ENCODE peak calls at places on chromosomes 3 and 15, in seven cellular contexts. U is lower lobe of right lung, P is testis, D is astrocyte, H is thoracic aorta, Y is PC-9, O is adrenal gland. K is an unnamed sample.

GRCh38 chr15:39312984-39313383 is 267.9 kb upstream of the THBS1 start:
- DNase-seq in D (no peak), H (no peak), U (no peak), P (peak; percentile 43), Y (no peak), O (peak; percentile 58), K (peak; percentile 74)

GRCh38 chr15:69729167-69729748 is 276.6 kb downstream of the RPLP1 start:
- DNase-seq in O (peak; percentile 75), P (peak; percentile 72), Y (peak; percentile 27), H (no peak), D (no peak), U (peak; percentile 58), K (peak; percentile 87)

GRCh38 chr15:88913017-88913849 is at the start of gene MFGE8:
- DNase-seq in Y (peak; percentile 66), H (no peak), O (peak; percentile 74), D (peak; percentile 57), P (peak; percentile 85), U (peak; percentile 78), K (peak; percentile 71)

GRCh38 chr3:117695321-117695720 is 985.7 kb downstream of the TUSC7 start:
- DNase-seq in D (peak; percentile 78), O (no peak), U (no peak), Y (no peak), P (no peak), H (no peak), K (no peak)

GRCh38 chr3:142987080-142987700 is 14.2 kb upstream of the U2SURP start:
- DNase-seq in D (no peak), O (no peak), Y (no peak), U (no peak), P (no peak), H (no peak), K (no peak)

GRCh38 chr3:112973325-112974177 is 1.4 kb downstream of the CD200R1 start:
- DNase-seq in Y (no peak), P (no peak), H (no peak), U (no peak), O (no peak), D (no peak), K (peak; percentile 50)

GRCh38 chr15:60729850-60730458 is 251.0 kb upstream of the ICE2 start:
- DNase-seq in H (no peak), Y (no peak), U (no peak), P (no peak), O (no peak), D (no peak), K (no peak)

GRCh38 chr3:20028846-20029430 is 11.3 kb upstream of the KAT2B start:
- DNase-seq in P (no peak), O (no peak), Y (no peak), H (no peak), U (no peak), D (no peak), K (no peak)

GRCh38 chr15:28914046-28914445 is 28.3 kb downstream of the APBA2 start:
- DNase-seq in D (no peak), H (no peak), U (no peak), P (no peak), Y (no peak), O (no peak), K (no peak)

GRCh38 chr15:57922780-57923179 is 142.7 kb downstream of the ALDH1A2 start:
- DNase-seq in U (peak; percentile 86), O (no peak), Y (no peak), D (no peak), H (no peak), P (peak; percentile 63), K (no peak)

GRCh38 chr3:57179580-57180410 is 14.6 kb upstream of the IL17RD start:
- DNase-seq in H (no peak), U (no peak), Y (no peak), P (no peak), O (no peak), D (no peak), K (no peak)

GRCh38 chr15:93066834-93067648 is 22.0 kb downstream of the RGMA start:
- DNase-seq in O (no peak), D (no peak), Y (peak; percentile 11), U (no peak), H (no peak), P (no peak), K (no peak)

GRCh38 chr15:85044251-85044853 is 62.7 kb downstream of the PDE8A start:
- DNase-seq in P (peak; percentile 69), H (no peak), O (peak; percentile 87), Y (peak; percentile 47), D (peak; percentile 47), U (no peak), K (peak; percentile 48)

GRCh38 chr3:14624498-14624897 is 27.1 kb upstream of the CCDC174 start:
- DNase-seq in D (no peak), U (no peak), Y (no peak), O (no peak), P (no peak), H (no peak), K (no peak)

GRCh38 chr3:146117406-146118285 is 43.3 kb downstream of the PLOD2 start:
- DNase-seq in O (no peak), H (no peak), D (peak; percentile 87), U (no peak), Y (no peak), P (no peak), K (no peak)

GRCh38 chr3:23748398-23749110 is 57.2 kb upstream of the UBE2E1 start:
- DNase-seq in Y (no peak), H (no peak), D (no peak), O (no peak), U (no peak), P (no peak), K (no peak)

GRCh38 chr3:102206506-102207145 is 228.2 kb upstream of the ZPLD1 start:
- DNase-seq in Y (no peak), H (peak; percentile 69), P (peak; percentile 51), O (peak; percentile 68), U (peak; percentile 78), D (peak; percentile 66), K (no peak)

GRCh38 chr3:129349791-129350190 is 71.1 kb downstream of the HMCES start:
- DNase-seq in H (no peak), U (no peak), D (no peak), Y (no peak), P (no peak), O (no peak), K (no peak)

GRCh38 chr3:157089455-157090221 is 70.3 kb downstream of the CCNL1 start:
- DNase-seq in Y (peak; percentile 49), U (peak; percentile 52), P (peak; percentile 46), O (peak; percentile 59), H (no peak), D (no peak), K (peak; percentile 66)

GRCh38 chr3:32431481-32431880 is 39.8 kb downstream of the CMTM7 start:
- DNase-seq in P (no peak), H (no peak), U (no peak), Y (no peak), D (no peak), O (peak; percentile 11), K (peak; percentile 35)
- H3K27ac ChIP-seq in P (no peak overlapping the region), H (no peak overlapping the region), U (no peak overlapping the region), Y (no peak overlapping the region), D (no peak overlapping the region), O (no peak overlapping the region), K (no peak overlapping the region)

DNA sequence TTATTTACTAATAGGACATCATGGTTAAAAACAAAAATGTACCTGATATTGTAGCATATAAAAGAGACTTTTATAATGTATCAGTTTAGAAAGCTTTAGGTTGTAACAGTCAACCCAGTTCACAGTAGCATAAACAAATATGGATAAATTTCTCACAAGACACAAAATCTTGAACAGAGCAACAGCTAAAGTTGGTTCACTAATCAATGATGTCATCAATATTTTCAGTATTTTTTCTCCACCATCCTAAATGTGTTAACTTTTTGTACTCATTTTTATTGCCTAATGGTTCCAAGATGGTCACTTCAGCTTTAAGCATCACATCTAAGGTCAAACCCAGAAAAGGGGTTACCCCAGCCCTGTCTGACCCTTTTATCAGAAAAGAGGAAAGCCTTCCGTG is 21.2 kb upstream of the NRG4 start:
- DNase-seq in D (no peak), U (no peak), P (no peak), O (no peak), Y (no peak), H (no peak), K (no peak)
- H3K27ac ChIP-seq in D (no peak overlapping the region), U (no peak overlapping the region), P (no peak overlapping the region), O (no peak overlapping the region), Y (no peak overlapping the region), H (no peak overlapping the region), K (no peak overlapping the region)

GRCh38 chr15:98525625-98526024 is 122.7 kb upstream of the IGF1R start:
- DNase-seq in U (no peak), Y (no peak), H (no peak), D (no peak), P (peak; percentile 58), O (no peak), K (no peak)

GRCh38 chr15:98524838-98525540 is 123.3 kb upstream of the IGF1R start:
- DNase-seq in H (no peak), D (no peak), P (no peak), U (no peak), Y (no peak), O (no peak), K (no peak)

GRCh38 chr15:98522127-98522526 is 126.2 kb upstream of the IGF1R start:
- DNase-seq in Y (no peak), D (no peak), P (no peak), H (no peak), O (no peak), U (no peak), K (peak; percentile 24)

GRCh38 chr15:98524274-98524673 is 124.1 kb upstream of the IGF1R start:
- DNase-seq in O (no peak), Y (no peak), D (no peak), H (no peak), U (no peak), P (no peak), K (peak; percentile 1)

DNA sequence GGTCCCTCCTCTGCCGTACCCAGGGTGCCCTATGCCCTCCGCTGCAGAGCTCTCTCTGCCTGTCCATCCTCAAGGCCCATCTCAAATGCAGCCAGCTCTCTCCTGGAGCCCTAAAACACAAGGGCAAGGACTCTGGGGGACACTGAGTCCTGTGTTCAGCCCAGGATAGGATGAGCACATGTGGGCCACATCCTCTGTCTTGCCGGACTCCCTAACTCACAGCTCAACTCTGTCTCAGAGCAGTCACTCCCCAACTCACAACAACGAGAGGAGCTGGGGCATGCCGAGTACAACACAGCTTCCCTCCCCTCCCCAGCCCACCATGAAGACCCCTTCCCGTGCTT is 124.5 kb upstream of the IGF1R start:
- DNase-seq in U (no peak), D (no peak), Y (no peak), H (no peak), O (no peak), P (no peak), K (no peak)
- H3K27ac ChIP-seq in U (no peak overlapping the region), D (no peak overlapping the region), Y (no peak overlapping the region), H (peak overlapping the region; percentile 89), O (no peak overlapping the region), P (no peak overlapping the region), K (no peak overlapping the region)

GRCh38 chr3:48599509-48600285 is 4.6 kb upstream of the COL7A1 start:
- DNase-seq in P (no peak), Y (no peak), H (no peak), O (no peak), D (no peak), U (no peak), K (no peak)

GRCh38 chr3:48600711-48601621 is 5.8 kb upstream of the COL7A1 start:
- DNase-seq in H (no peak), D (no peak), O (no peak), U (no peak), Y (no peak), P (no peak), K (no peak)

GRCh38 chr3:48598323-48599076 is 3.4 kb upstream of the COL7A1 start:
- DNase-seq in O (no peak), U (no peak), H (peak; percentile 61), Y (peak; percentile 80), D (peak; percentile 74), P (peak; percentile 66), K (no peak)

GRCh38 chr3:48597408-48597800 is 2.3 kb upstream of the COL7A1 start:
- DNase-seq in O (no peak), H (no peak), U (no peak), D (no peak), P (no peak), Y (no peak), K (no peak)

GRCh38 chr3:48599077-48599501 is 4.0 kb upstream of the COL7A1 start:
- DNase-seq in U (no peak), D (no peak), O (no peak), Y (peak; percentile 60), P (peak; percentile 32), H (no peak), K (no peak)
- H3K27ac ChIP-seq in U (peak overlapping the region; percentile 60), D (peak overlapping the region; percentile 92), O (no peak overlapping the region), Y (peak overlapping the region; percentile 57), P (peak overlapping the region; percentile 75), H (peak overlapping the region; percentile 90), K (peak overlapping the region; percentile 87)

K was measured in Peyer's patch.